ENCODE peak calls at places on chromosomes 2 and 18, in nine cellular contexts. Z, H, S, P, K, C, L, D and M are unnamed samples.

GRCh38 chr2:3302421-3302750 is 75.2 kb downstream of the EIPR1 start:
- DNase-seq in Z (no peak), H (no peak), S (no peak), P (no peak), K (no peak), C (no peak), L (no peak), D (no peak), M (no peak)

GRCh38 chr2:223668302-223668998 is 66.3 kb upstream of the SCG2 start:
- DNase-seq in Z (no peak), H (no peak), S (peak; percentile 16), P (no peak), K (no peak), C (no peak), L (no peak), D (no peak), M (peak; percentile 67)

GRCh38 chr18:45774065-45774521 is 50.1 kb downstream of the SLC14A1 start:
- DNase-seq in Z (no peak), H (no peak), S (peak; percentile 49), P (no peak), K (peak; percentile 33), C (no peak), L (no peak), D (no peak), M (no peak)

GRCh38 chr18:75125359-75126331 is 83.3 kb downstream of the PTGR3 start:
- DNase-seq in Z (no peak), H (peak; percentile 38), S (no peak), P (no peak), K (peak; percentile 16), C (no peak), L (no peak), D (no peak), M (no peak)

GRCh38 chr2:179274749-179275148 is 10.1 kb upstream of the SESTD1 start:
- DNase-seq in Z (no peak), H (no peak), S (no peak), P (no peak), K (no peak), C (no peak), L (no peak), D (peak; percentile 5), M (no peak)

GRCh38 chr2:26558271-26559043 is 80.5 kb upstream of the OTOF start:
- DNase-seq in Z (no peak), H (no peak), S (no peak), P (no peak), K (no peak), C (no peak), L (no peak), D (no peak), M (no peak)

GRCh38 chr18:68922392-68922791 is 124.5 kb downstream of the CCDC102B start:
- DNase-seq in Z (no peak), H (no peak), S (no peak), P (no peak), K (no peak), C (no peak), L (no peak), D (no peak), M (no peak)

GRCh38 chr18:13353424-13353823 is 134.9 kb downstream of the LDLRAD4 start:
- DNase-seq in Z (no peak), H (no peak), S (no peak), P (no peak), K (no peak), C (no peak), L (no peak), D (no peak), M (no peak)

GRCh38 chr2:127770973-127771735 is 39.8 kb downstream of the WDR33 start:
- DNase-seq in Z (peak; percentile 15), H (no peak), S (peak; percentile 95), P (no peak), K (no peak), C (no peak), L (no peak), D (no peak), M (peak; percentile 71)

GRCh38 chr2:236557894-236558532 is 11.6 kb upstream of the ACKR3 start:
- DNase-seq in Z (no peak), H (no peak), S (no peak), P (no peak), K (no peak), C (no peak), L (no peak), D (no peak), M (peak; percentile 70)

GRCh38 chr2:554444-554843 is 122.8 kb downstream of the TMEM18 start:
- DNase-seq in Z (no peak), H (no peak), S (no peak), P (no peak), K (no peak), C (no peak), L (no peak), D (no peak), M (no peak)

GRCh38 chr2:121102949-121103348 is 182.1 kb downstream of the TFCP2L1 start:
- DNase-seq in Z (no peak), H (no peak), S (no peak), P (no peak), K (no peak), C (no peak), L (no peak), D (no peak), M (no peak)

GRCh38 chr2:104969564-104969963 is 68.3 kb upstream of the MRPS9 start:
- DNase-seq in Z (no peak), H (no peak), S (no peak), P (no peak), K (no peak), C (no peak), L (no peak), D (no peak), M (no peak)

GRCh38 chr2:70312560-70312959 is 10.7 kb upstream of the FAM136A start:
- DNase-seq in Z (no peak), H (no peak), S (no peak), P (no peak), K (no peak), C (no peak), L (no peak), D (no peak), M (no peak)

GRCh38 chr2:9377461-9378097 is 45.7 kb downstream of the ITGB1BP1 start:
- DNase-seq in Z (no peak), H (no peak), S (no peak), P (no peak), K (no peak), C (no peak), L (no peak), D (no peak), M (no peak)

GRCh38 chr18:76350134-76351025 is 144.7 kb downstream of the ZNF516 start:
- DNase-seq in Z (no peak), H (no peak), S (no peak), P (no peak), K (no peak), C (no peak), L (no peak), D (no peak), M (no peak)

GRCh38 chr18:13501896-13502295 is 224.5 kb downstream of the FAM210A start:
- DNase-seq in Z (no peak), H (peak; percentile 65), S (no peak), P (no peak), K (peak; percentile 62), C (no peak), L (peak; percentile 9), D (no peak), M (peak; percentile 91)

GRCh38 chr2:96374211-96374951 is 38.8 kb downstream of the NCAPH start:
- DNase-seq in Z (no peak), H (peak; percentile 48), S (peak; percentile 59), P (no peak), K (no peak), C (no peak), L (no peak), D (no peak), M (no peak)

GRCh38 chr2:150486539-150487484 is 655 bp downstream of the RND3 start:
- DNase-seq in Z (no peak), H (peak; percentile 53), S (peak; percentile 56), P (no peak), K (peak; percentile 47), C (no peak), L (no peak), D (peak; percentile 27), M (no peak)

GRCh38 chr2:83859553-83859952 is 599.5 kb downstream of the SUCLG1 start:
- DNase-seq in Z (no peak), H (no peak), S (no peak), P (no peak), K (no peak), C (no peak), L (no peak), D (no peak), M (no peak)

GRCh38 chr2:238140721-238141540 is 2.5 kb downstream of the KLHL30 start:
- DNase-seq in Z (no peak), H (no peak), S (no peak), P (no peak), K (no peak), C (no peak), L (no peak), D (no peak), M (no peak)